ENCODE peak calls at places on chromosomes 5 and 9, in six cellular contexts. X is foreskin fibroblast, R is ovary, C is OCI-LY7, U is dorsolateral prefrontal cortex, I is left ventricle myocardium inferior. K is an unnamed sample.

GRCh38 chr5:124504081-124504916 is 242.1 kb downstream of the ZNF608 start:
- DNase-seq in U (no peak), I (no peak), R (no peak), X (no peak), C (peak), K (peak)

GRCh38 chr5:154993461-154993860 is 20.1 kb upstream of the KIF4B start:
- DNase-seq in U (no peak), C (no peak), R (no peak), X (no peak), I (no peak), K (no peak)

GRCh38 chr5:108345541-108346171 is 36.2 kb downstream of the FBXL17 start:
- DNase-seq in I (no peak), R (no peak), U (no peak), X (peak), C (peak), K (peak)

GRCh38 chr5:178365501-178366440 is 133.2 kb upstream of the PHYKPL start:
- DNase-seq in X (no peak), R (no peak), C (no peak), I (no peak), U (no peak), K (no peak)

GRCh38 chr5:142970440-142970788 is 200.2 kb downstream of the ARHGAP26 start:
- DNase-seq in X (no peak), U (no peak), R (no peak), I (no peak), C (no peak), K (no peak)

GRCh38 chr9:93183663-93184438 is at the start of gene WNK2:
- DNase-seq in I (no peak), C (peak), U (no peak), X (peak), R (no peak), K (no peak)

GRCh38 chr5:175494271-175495183 is 16.2 kb downstream of the SFXN1 start:
- DNase-seq in U (no peak), R (no peak), C (no peak), X (no peak), I (no peak), K (no peak)

GRCh38 chr5:1209896-1210776 is 8.7 kb downstream of the SLC6A19 start:
- DNase-seq in C (no peak), X (no peak), R (no peak), U (no peak), I (no peak), K (no peak)

GRCh38 chr9:37126214-37126788 is 5.9 kb downstream of the ZCCHC7 start:
- DNase-seq in I (no peak), X (no peak), C (no peak), U (no peak), R (no peak), K (no peak)
- H3K4me3 ChIP-seq in I (no peak), X (no peak), C (no peak), U (no peak), R (no peak), K (no peak)

GRCh38 chr5:112923148-112923917 is 1.3 kb upstream of the REEP5 start:
- DNase-seq in R (no peak), I (no peak), U (no peak), C (peak), X (no peak), K (no peak)
- H3K4me3 ChIP-seq in R (no peak), I (peak), U (peak), C (peak), X (no peak), K (no peak)

GRCh38 chr9:135413086-135413375 is 66.6 kb upstream of the PPP1R26 start:
- DNase-seq in U (no peak), R (no peak), C (no peak), X (no peak), I (no peak), K (no peak)

GRCh38 chr9:135410831-135411473 is 68.6 kb upstream of the PPP1R26 start:
- DNase-seq in R (no peak), C (no peak), X (no peak), U (no peak), I (no peak), K (no peak)

GRCh38 chr9:135415586-135415985 is 64.0 kb upstream of the PPP1R26 start:
- DNase-seq in C (no peak), X (no peak), R (no peak), I (no peak), U (no peak), K (no peak)

GRCh38 chr9:135414293-135414692 is 65.3 kb upstream of the PPP1R26 start:
- DNase-seq in R (no peak), X (no peak), I (no peak), C (no peak), U (no peak), K (no peak)

GRCh38 chr9:135413461-135413860 is 66.1 kb upstream of the PPP1R26 start:
- DNase-seq in R (no peak), I (no peak), U (no peak), X (no peak), C (no peak), K (no peak)
- H3K4me3 ChIP-seq in R (no peak), I (no peak), U (no peak), X (no peak), C (no peak), K (no peak)

DNA sequence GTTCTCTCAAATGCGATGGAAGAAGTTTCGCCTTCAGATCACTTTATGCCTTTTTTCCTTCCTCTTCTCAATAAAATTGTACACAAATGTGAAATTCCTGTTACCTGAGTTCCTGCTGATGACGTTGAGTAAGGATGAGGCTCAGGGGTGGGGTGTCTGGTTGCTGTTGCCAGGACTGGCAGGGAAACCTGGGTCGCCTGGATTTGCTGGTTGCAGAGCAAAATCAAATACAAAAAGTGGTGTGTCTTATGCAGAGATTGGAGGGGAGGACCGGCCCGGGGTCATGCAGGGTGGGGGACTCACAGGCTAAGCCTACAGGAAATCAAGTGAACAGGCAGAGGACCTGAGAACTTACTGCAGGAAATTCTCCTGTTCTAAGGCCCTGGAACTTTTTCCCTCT is 39.2 kb downstream of the ANXA2R start:
- DNase-seq in U (no peak), C (no peak), I (no peak), X (no peak), R (no peak), K (no peak)
- H3K4me3 ChIP-seq in U (peak), C (no peak), I (peak), X (no peak), R (no peak), K (no peak)

GRCh38 chr9:127809002-127809561 is 6.4 kb downstream of the FPGS start:
- DNase-seq in C (no peak), I (no peak), X (no peak), R (peak), U (no peak), K (no peak)
- H3K4me3 ChIP-seq in C (no peak), I (peak), X (no peak), R (no peak), U (no peak), K (no peak)

DNA sequence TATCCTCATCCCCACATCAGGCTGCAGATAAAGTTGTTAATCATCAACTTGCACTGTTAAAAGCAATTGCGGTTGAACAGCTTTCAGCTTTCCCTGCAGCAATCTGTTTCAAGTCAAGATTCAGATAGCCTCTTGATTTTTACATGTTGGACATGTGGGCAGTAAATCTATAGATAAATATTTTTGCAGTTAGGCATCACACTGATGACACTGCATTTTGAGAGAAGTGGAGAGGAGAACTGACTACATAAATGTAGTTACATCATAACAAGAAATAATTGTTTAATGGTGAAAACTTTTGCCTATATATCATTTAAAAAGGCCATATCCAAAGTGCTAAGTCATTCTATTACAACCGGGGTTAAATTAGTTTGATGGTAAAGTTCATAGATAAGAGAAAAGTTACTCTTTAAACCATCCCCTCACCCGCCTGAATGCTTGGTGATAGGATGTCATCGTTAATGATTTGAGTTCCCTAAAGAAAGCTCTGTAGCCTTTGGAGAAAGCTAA is 30.7 kb upstream of the ALDH1A1 start:
- DNase-seq in R (no peak), X (peak), U (no peak), I (no peak), C (no peak), K (no peak)
- H3K4me3 ChIP-seq in R (no peak), X (no peak), U (no peak), I (no peak), C (no peak), K (no peak)

GRCh38 chr5:109936091-109936490 is 246.4 kb downstream of the MAN2A1 start:
- DNase-seq in I (no peak), U (no peak), C (no peak), R (no peak), X (peak), K (no peak)

GRCh38 chr5:109927639-109928038 is 237.9 kb downstream of the MAN2A1 start:
- DNase-seq in R (no peak), C (no peak), I (no peak), X (no peak), U (no peak), K (no peak)

GRCh38 chr5:109929371-109929770 is 239.6 kb downstream of the MAN2A1 start:
- DNase-seq in R (no peak), U (no peak), I (no peak), C (no peak), X (no peak), K (no peak)

GRCh38 chr5:109928046-109928445 is 238.3 kb downstream of the MAN2A1 start:
- DNase-seq in I (no peak), R (no peak), X (no peak), U (no peak), C (no peak), K (no peak)

DNA sequence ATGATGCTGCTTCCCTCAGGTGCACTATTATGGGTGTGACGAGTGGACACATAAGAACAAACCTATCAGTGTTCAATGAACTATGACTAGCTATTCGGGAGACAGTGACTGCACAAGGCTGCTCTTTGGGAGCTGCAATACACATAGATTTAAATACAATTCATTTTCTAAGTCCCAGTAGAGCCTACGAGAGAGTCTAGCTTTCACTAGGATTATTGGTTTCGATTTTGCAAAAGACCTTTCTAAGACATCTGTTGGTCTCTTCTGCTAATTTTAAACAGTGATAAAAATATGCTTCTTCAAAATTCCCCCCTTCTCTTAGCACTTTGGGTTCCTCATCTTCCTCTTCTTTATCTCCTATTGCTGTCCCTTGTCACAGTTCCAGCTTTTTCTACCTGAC is 241.3 kb downstream of the MAN2A1 start:
- DNase-seq in U (no peak), R (no peak), C (no peak), X (no peak), I (no peak), K (no peak)
- H3K4me3 ChIP-seq in U (no peak), R (no peak), C (no peak), X (no peak), I (no peak), K (no peak)

DNA sequence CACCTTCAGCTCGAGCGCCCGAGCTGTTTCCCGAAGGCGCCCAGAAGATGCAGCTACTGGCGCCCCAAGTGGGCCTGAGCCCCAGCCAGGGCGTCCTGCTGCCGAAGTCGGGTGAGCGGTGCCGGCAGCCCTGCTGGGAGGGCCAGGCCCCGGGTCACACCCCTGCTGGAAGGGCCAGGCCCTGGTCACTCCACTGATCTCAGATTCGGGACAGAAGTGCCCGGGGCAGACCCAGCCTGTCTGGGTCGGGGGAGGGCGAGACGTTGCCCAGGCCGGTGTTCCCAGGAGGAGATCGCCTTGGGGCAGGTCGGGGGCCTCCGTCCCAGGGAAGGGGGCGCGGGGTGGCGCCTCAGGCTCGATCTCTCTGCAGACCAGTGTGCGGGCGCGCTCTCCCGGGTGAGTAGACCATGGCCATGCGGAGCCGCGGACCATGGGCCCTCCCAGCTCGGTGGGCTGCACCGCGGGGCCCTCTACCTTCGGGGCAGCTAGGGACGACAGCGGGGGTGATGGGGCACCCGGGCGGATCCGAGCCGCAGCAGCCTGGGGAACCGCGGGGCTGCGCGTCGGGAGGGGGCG is 2.3 kb downstream of the LCNL1 start:
- DNase-seq in I (no peak), R (no peak), U (no peak), C (no peak), X (no peak), K (no peak)
- H3K4me3 ChIP-seq in I (peak), R (no peak), U (peak), C (no peak), X (no peak), K (no peak)